ENCODE peak calls at places on chromosome 22, in seven cellular contexts. One of them, this sample, is unnamed.

GRCh38 chr22:44049369-44050231 is 25.5 kb downstream of the PARVB start:
- DNase-seq in stimulated activated CD4-positive, alpha-beta T cell treated with anti-CD3 and anti-CD28 coated beads, Interleukin-12 subunit alpha, Interleukin-12 subunit beta, amount 100 ng/mL, for 48 hours: no peak
- DNase-seq in T-helper 9 cell: no peak
- DNase-seq in NAMALWA: no peak
- DNase-seq in PC-9: no peak
- DNase-seq in RPMI8226: no peak
- DNase-seq in HCT116: no peak
- DNase-seq in this sample: no peak

GRCh38 chr22:19430890-19431541 is 517 bp downstream of the HIRA start:
- DNase-seq in T-helper 9 cell: peak
- DNase-seq in HCT116: no peak
- DNase-seq in RPMI8226: peak
- DNase-seq in PC-9: peak
- DNase-seq in stimulated activated CD4-positive, alpha-beta T cell treated with anti-CD3 and anti-CD28 coated beads, Interleukin-12 subunit alpha, Interleukin-12 subunit beta, amount 100 ng/mL, for 48 hours: no peak
- DNase-seq in NAMALWA: peak
- DNase-seq in this sample: no peak

GRCh38 chr22:33697640-33698039 is 222.6 kb downstream of the LARGE1 start:
- DNase-seq in stimulated activated CD4-positive, alpha-beta T cell treated with anti-CD3 and anti-CD28 coated beads, Interleukin-12 subunit alpha, Interleukin-12 subunit beta, amount 100 ng/mL, for 48 hours: no peak
- DNase-seq in NAMALWA: no peak
- DNase-seq in RPMI8226: no peak
- DNase-seq in HCT116: no peak
- DNase-seq in PC-9: no peak
- DNase-seq in T-helper 9 cell: no peak
- DNase-seq in this sample: no peak

GRCh38 chr22:49508561-49508960 is 319.1 kb downstream of the BRD1 start:
- DNase-seq in RPMI8226: no peak
- DNase-seq in T-helper 9 cell: no peak
- DNase-seq in PC-9: no peak
- DNase-seq in NAMALWA: no peak
- DNase-seq in stimulated activated CD4-positive, alpha-beta T cell treated with anti-CD3 and anti-CD28 coated beads, Interleukin-12 subunit alpha, Interleukin-12 subunit beta, amount 100 ng/mL, for 48 hours: no peak
- DNase-seq in HCT116: no peak
- DNase-seq in this sample: no peak

GRCh38 chr22:26849575-26849974 is 192.2 kb downstream of the MIAT start:
- DNase-seq in T-helper 9 cell: no peak
- DNase-seq in PC-9: no peak
- DNase-seq in NAMALWA: no peak
- DNase-seq in stimulated activated CD4-positive, alpha-beta T cell treated with anti-CD3 and anti-CD28 coated beads, Interleukin-12 subunit alpha, Interleukin-12 subunit beta, amount 100 ng/mL, for 48 hours: no peak
- DNase-seq in RPMI8226: no peak
- DNase-seq in HCT116: no peak
- DNase-seq in this sample: no peak

GRCh38 chr22:43455861-43456260 is 44.0 kb downstream of the MPPED1 start:
- DNase-seq in T-helper 9 cell: no peak
- DNase-seq in NAMALWA: no peak
- DNase-seq in RPMI8226: no peak
- DNase-seq in PC-9: no peak
- DNase-seq in stimulated activated CD4-positive, alpha-beta T cell treated with anti-CD3 and anti-CD28 coated beads, Interleukin-12 subunit alpha, Interleukin-12 subunit beta, amount 100 ng/mL, for 48 hours: no peak
- DNase-seq in HCT116: no peak
- DNase-seq in this sample: no peak

GRCh38 chr22:49555526-49555925 is 272.1 kb downstream of the BRD1 start:
- DNase-seq in RPMI8226: no peak
- DNase-seq in NAMALWA: no peak
- DNase-seq in T-helper 9 cell: no peak
- DNase-seq in PC-9: no peak
- DNase-seq in stimulated activated CD4-positive, alpha-beta T cell treated with anti-CD3 and anti-CD28 coated beads, Interleukin-12 subunit alpha, Interleukin-12 subunit beta, amount 100 ng/mL, for 48 hours: no peak
- DNase-seq in HCT116: no peak
- DNase-seq in this sample: no peak

GRCh38 chr22:36551096-36551495 is 22.1 kb upstream of the EIF3D start:
- DNase-seq in HCT116: no peak
- DNase-seq in RPMI8226: no peak
- DNase-seq in NAMALWA: no peak
- DNase-seq in stimulated activated CD4-positive, alpha-beta T cell treated with anti-CD3 and anti-CD28 coated beads, Interleukin-12 subunit alpha, Interleukin-12 subunit beta, amount 100 ng/mL, for 48 hours: no peak
- DNase-seq in T-helper 9 cell: no peak
- DNase-seq in PC-9: no peak
- DNase-seq in this sample: no peak

GRCh38 chr22:50445071-50445879 is 29.6 kb downstream of the SBF1 start:
- DNase-seq in RPMI8226: no peak
- DNase-seq in T-helper 9 cell: no peak
- DNase-seq in PC-9: no peak
- DNase-seq in HCT116: no peak
- DNase-seq in NAMALWA: no peak
- DNase-seq in stimulated activated CD4-positive, alpha-beta T cell treated with anti-CD3 and anti-CD28 coated beads, Interleukin-12 subunit alpha, Interleukin-12 subunit beta, amount 100 ng/mL, for 48 hours: no peak
- DNase-seq in this sample: no peak

GRCh38 chr22:31241200-31241599 is 29.1 kb downstream of the LIMK2 start:
- DNase-seq in HCT116: no peak
- DNase-seq in RPMI8226: no peak
- DNase-seq in stimulated activated CD4-positive, alpha-beta T cell treated with anti-CD3 and anti-CD28 coated beads, Interleukin-12 subunit alpha, Interleukin-12 subunit beta, amount 100 ng/mL, for 48 hours: no peak
- DNase-seq in T-helper 9 cell: no peak
- DNase-seq in PC-9: peak
- DNase-seq in NAMALWA: no peak
- DNase-seq in this sample: no peak